ENCODE peak calls at places on chromosomes 11 and 22, in seven cellular contexts. One of them, this sample, is unnamed.

GRCh38 chr11:129323896-129324522 is 51.6 kb upstream of the BARX2 start:
- DNase-seq in nucleus accumbens: peak
- DNase-seq in NCI-H748 treated with DMSO at 0.1 percent for 48 hours: no peak
- DNase-seq in ACHN: no peak
- DNase-seq in HuH-7.5: no peak
- DNase-seq in effector memory CD8-positive, alpha-beta T cell: no peak
- DNase-seq in chondrocyte: no peak
- DNase-seq in this sample: peak

GRCh38 chr11:73320786-73321325 is 12.8 kb downstream of the ARHGEF17 start:
- DNase-seq in effector memory CD8-positive, alpha-beta T cell: no peak
- DNase-seq in HuH-7.5: no peak
- DNase-seq in ACHN: no peak
- DNase-seq in nucleus accumbens: no peak
- DNase-seq in NCI-H748 treated with DMSO at 0.1 percent for 48 hours: no peak
- DNase-seq in chondrocyte: no peak
- DNase-seq in this sample: no peak

GRCh38 chr22:30857103-30857502 is 111.5 kb downstream of the MORC2 start:
- DNase-seq in ACHN: no peak
- DNase-seq in nucleus accumbens: no peak
- DNase-seq in chondrocyte: peak
- DNase-seq in HuH-7.5: no peak
- DNase-seq in NCI-H748 treated with DMSO at 0.1 percent for 48 hours: no peak
- DNase-seq in effector memory CD8-positive, alpha-beta T cell: no peak
- DNase-seq in this sample: no peak

GRCh38 chr11:63791495-63792167 is 21.6 kb upstream of the SPINDOC start:
- DNase-seq in nucleus accumbens: no peak
- DNase-seq in chondrocyte: no peak
- DNase-seq in NCI-H748 treated with DMSO at 0.1 percent for 48 hours: no peak
- DNase-seq in HuH-7.5: no peak
- DNase-seq in effector memory CD8-positive, alpha-beta T cell: no peak
- DNase-seq in ACHN: no peak
- DNase-seq in this sample: no peak

GRCh38 chr11:1913271-1914060 is 6.0 kb upstream of the TNNT3 start:
- DNase-seq in HuH-7.5: no peak
- DNase-seq in nucleus accumbens: no peak
- DNase-seq in ACHN: no peak
- DNase-seq in NCI-H748 treated with DMSO at 0.1 percent for 48 hours: no peak
- DNase-seq in chondrocyte: peak
- DNase-seq in effector memory CD8-positive, alpha-beta T cell: no peak
- DNase-seq in this sample: no peak

GRCh38 chr22:47783433-47784366 is 1021.2 kb downstream of the TBC1D22A start:
- DNase-seq in ACHN: no peak
- DNase-seq in HuH-7.5: no peak
- DNase-seq in effector memory CD8-positive, alpha-beta T cell: no peak
- DNase-seq in NCI-H748 treated with DMSO at 0.1 percent for 48 hours: no peak
- DNase-seq in chondrocyte: peak
- DNase-seq in nucleus accumbens: no peak
- DNase-seq in this sample: no peak

GRCh38 chr22:45159652-45160462 is 3.9 kb upstream of the NUP50 start:
- DNase-seq in ACHN: no peak
- DNase-seq in effector memory CD8-positive, alpha-beta T cell: no peak
- DNase-seq in nucleus accumbens: no peak
- DNase-seq in NCI-H748 treated with DMSO at 0.1 percent for 48 hours: no peak
- DNase-seq in HuH-7.5: no peak
- DNase-seq in chondrocyte: no peak
- DNase-seq in this sample: no peak

GRCh38 chr22:33382427-33382826 is 324.2 kb upstream of the SYN3 start:
- DNase-seq in NCI-H748 treated with DMSO at 0.1 percent for 48 hours: no peak
- DNase-seq in HuH-7.5: no peak
- DNase-seq in chondrocyte: no peak
- DNase-seq in ACHN: no peak
- DNase-seq in effector memory CD8-positive, alpha-beta T cell: no peak
- DNase-seq in nucleus accumbens: no peak
- DNase-seq in this sample: no peak

GRCh38 chr11:61771195-61771894 is 18.9 kb downstream of the MYRF start:
- DNase-seq in nucleus accumbens: no peak
- DNase-seq in chondrocyte: no peak
- DNase-seq in HuH-7.5: no peak
- DNase-seq in ACHN: no peak
- DNase-seq in NCI-H748 treated with DMSO at 0.1 percent for 48 hours: no peak
- DNase-seq in effector memory CD8-positive, alpha-beta T cell: no peak
- DNase-seq in this sample: no peak

GRCh38 chr22:39933741-39934140 is 26.5 kb upstream of the TMA7B start:
- DNase-seq in effector memory CD8-positive, alpha-beta T cell: no peak
- DNase-seq in ACHN: no peak
- DNase-seq in HuH-7.5: no peak
- DNase-seq in NCI-H748 treated with DMSO at 0.1 percent for 48 hours: no peak
- DNase-seq in nucleus accumbens: no peak
- DNase-seq in chondrocyte: no peak
- DNase-seq in this sample: no peak

GRCh38 chr11:25432376-25432775 is 899.6 kb upstream of the ANO3 start:
- DNase-seq in nucleus accumbens: no peak
- DNase-seq in effector memory CD8-positive, alpha-beta T cell: no peak
- DNase-seq in HuH-7.5: no peak
- DNase-seq in chondrocyte: no peak
- DNase-seq in ACHN: no peak
- DNase-seq in NCI-H748 treated with DMSO at 0.1 percent for 48 hours: no peak
- DNase-seq in this sample: no peak

GRCh38 chr11:20374746-20375305 is 11.3 kb downstream of the HTATIP2 start:
- DNase-seq in NCI-H748 treated with DMSO at 0.1 percent for 48 hours: no peak
- DNase-seq in ACHN: no peak
- DNase-seq in HuH-7.5: no peak
- DNase-seq in effector memory CD8-positive, alpha-beta T cell: no peak
- DNase-seq in chondrocyte: no peak
- DNase-seq in nucleus accumbens: no peak
- DNase-seq in this sample: no peak

GRCh38 chr11:67240575-67241389 is 25.5 kb upstream of the GRK2 start:
- DNase-seq in ACHN: peak
- DNase-seq in effector memory CD8-positive, alpha-beta T cell: peak
- DNase-seq in HuH-7.5: peak
- DNase-seq in NCI-H748 treated with DMSO at 0.1 percent for 48 hours: peak
- DNase-seq in nucleus accumbens: peak
- DNase-seq in chondrocyte: no peak
- DNase-seq in this sample: peak

GRCh38 chr11:29324328-29324727 is 692.5 kb downstream of the KCNA4 start:
- DNase-seq in effector memory CD8-positive, alpha-beta T cell: no peak
- DNase-seq in ACHN: no peak
- DNase-seq in HuH-7.5: no peak
- DNase-seq in nucleus accumbens: no peak
- DNase-seq in NCI-H748 treated with DMSO at 0.1 percent for 48 hours: no peak
- DNase-seq in chondrocyte: no peak
- DNase-seq in this sample: no peak

GRCh38 chr11:20070459-20070858 is 89.8 kb downstream of the DBX1 start:
- DNase-seq in ACHN: no peak
- DNase-seq in NCI-H748 treated with DMSO at 0.1 percent for 48 hours: peak
- DNase-seq in nucleus accumbens: no peak
- DNase-seq in effector memory CD8-positive, alpha-beta T cell: no peak
- DNase-seq in HuH-7.5: no peak
- DNase-seq in chondrocyte: no peak
- DNase-seq in this sample: no peak

GRCh38 chr11:107898270-107898669 is 30.0 kb upstream of the RAB39A start:
- DNase-seq in ACHN: peak
- DNase-seq in NCI-H748 treated with DMSO at 0.1 percent for 48 hours: no peak
- DNase-seq in nucleus accumbens: peak
- DNase-seq in HuH-7.5: no peak
- DNase-seq in effector memory CD8-positive, alpha-beta T cell: no peak
- DNase-seq in chondrocyte: no peak
- DNase-seq in this sample: no peak

GRCh38 chr22:49398646-49399045 is 429.0 kb downstream of the BRD1 start:
- DNase-seq in ACHN: no peak
- DNase-seq in NCI-H748 treated with DMSO at 0.1 percent for 48 hours: no peak
- DNase-seq in chondrocyte: no peak
- DNase-seq in HuH-7.5: no peak
- DNase-seq in effector memory CD8-positive, alpha-beta T cell: no peak
- DNase-seq in nucleus accumbens: no peak
- DNase-seq in this sample: no peak

GRCh38 chr22:28139993-28140392 is 220.9 kb upstream of the PITPNB start:
- DNase-seq in nucleus accumbens: no peak
- DNase-seq in ACHN: peak
- DNase-seq in HuH-7.5: no peak
- DNase-seq in chondrocyte: no peak
- DNase-seq in NCI-H748 treated with DMSO at 0.1 percent for 48 hours: no peak
- DNase-seq in effector memory CD8-positive, alpha-beta T cell: no peak
- DNase-seq in this sample: no peak

GRCh38 chr11:117824571-117825537 is at the start of gene FXYD2:
- DNase-seq in nucleus accumbens: no peak
- DNase-seq in ACHN: peak
- DNase-seq in effector memory CD8-positive, alpha-beta T cell: no peak
- DNase-seq in NCI-H748 treated with DMSO at 0.1 percent for 48 hours: no peak
- DNase-seq in chondrocyte: peak
- DNase-seq in HuH-7.5: no peak
- DNase-seq in this sample: peak

GRCh38 chr22:40392618-40393017 is 22.2 kb downstream of the SGSM3 start:
- DNase-seq in nucleus accumbens: no peak
- DNase-seq in HuH-7.5: no peak
- DNase-seq in effector memory CD8-positive, alpha-beta T cell: no peak
- DNase-seq in chondrocyte: no peak
- DNase-seq in ACHN: no peak
- DNase-seq in NCI-H748 treated with DMSO at 0.1 percent for 48 hours: no peak
- DNase-seq in this sample: no peak

GRCh38 chr11:92886243-92886905 is 83.1 kb upstream of the MTNR1B start:
- DNase-seq in HuH-7.5: peak
- DNase-seq in effector memory CD8-positive, alpha-beta T cell: no peak
- DNase-seq in NCI-H748 treated with DMSO at 0.1 percent for 48 hours: peak
- DNase-seq in ACHN: peak
- DNase-seq in nucleus accumbens: peak
- DNase-seq in chondrocyte: no peak
- DNase-seq in this sample: peak

GRCh38 chr11:134228625-134229024 is 4.2 kb downstream of the VPS26B start:
- DNase-seq in chondrocyte: no peak
- DNase-seq in nucleus accumbens: no peak
- DNase-seq in HuH-7.5: no peak
- DNase-seq in ACHN: no peak
- DNase-seq in effector memory CD8-positive, alpha-beta T cell: peak
- DNase-seq in NCI-H748 treated with DMSO at 0.1 percent for 48 hours: no peak
- DNase-seq in this sample: no peak

GRCh38 chr22:27990879-27991278 is 71.8 kb upstream of the PITPNB start:
- DNase-seq in HuH-7.5: peak
- DNase-seq in chondrocyte: peak
- DNase-seq in NCI-H748 treated with DMSO at 0.1 percent for 48 hours: no peak
- DNase-seq in effector memory CD8-positive, alpha-beta T cell: no peak
- DNase-seq in nucleus accumbens: no peak
- DNase-seq in ACHN: peak
- DNase-seq in this sample: peak

GRCh38 chr11:68750197-68750987 is 928 bp downstream of the TESMIN start:
- DNase-seq in HuH-7.5: no peak
- DNase-seq in NCI-H748 treated with DMSO at 0.1 percent for 48 hours: no peak
- DNase-seq in effector memory CD8-positive, alpha-beta T cell: peak
- DNase-seq in ACHN: no peak
- DNase-seq in chondrocyte: peak
- DNase-seq in nucleus accumbens: no peak
- DNase-seq in this sample: no peak

GRCh38 chr11:76699461-76700091 is 29.0 kb upstream of the LRRC32 start:
- DNase-seq in NCI-H748 treated with DMSO at 0.1 percent for 48 hours: no peak
- DNase-seq in HuH-7.5: no peak
- DNase-seq in nucleus accumbens: no peak
- DNase-seq in effector memory CD8-positive, alpha-beta T cell: no peak
- DNase-seq in ACHN: no peak
- DNase-seq in chondrocyte: no peak
- DNase-seq in this sample: no peak

This sample was measured in Caco-2.